ENCODE peak calls at places on chromosome 15, in four cellular contexts. E, X, P and S are unnamed samples.

GRCh38 chr15:52481915-52482314 is 46.8 kb downstream of the MYO5A start:
- DNase-seq in P (peak; percentile 76), X (peak; percentile 73), E (peak; percentile 67), S (peak; percentile 63)

GRCh38 chr15:53513431-53513830 is 246.0 kb downstream of the WDR72 start:
- DNase-seq in E (no peak), P (no peak), X (no peak), S (no peak)

GRCh38 chr15:98648654-98649537 is 557 bp downstream of the IGF1R start:
- DNase-seq in E (no peak), X (peak; percentile 68), P (peak; percentile 43), S (peak; percentile 58)

GRCh38 chr15:38690737-38691332 is 126.2 kb upstream of the RASGRP1 start:
- DNase-seq in P (peak; percentile 80), X (peak; percentile 80), E (peak; percentile 41), S (peak; percentile 80)

GRCh38 chr15:52866698-52867097 is 76.6 kb upstream of the ONECUT1 start:
- DNase-seq in X (no peak), E (no peak), P (no peak), S (no peak)

GRCh38 chr15:81161851-81162250 is 27.8 kb downstream of the CFAP161 start:
- DNase-seq in X (no peak), E (no peak), P (no peak), S (no peak)

GRCh38 chr15:67843571-67844387 is 3.9 kb upstream of the RNU6-1 start:
- DNase-seq in P (peak; percentile 27), E (no peak), X (peak; percentile 78), S (no peak)

GRCh38 chr15:96553931-96554330 is 223.4 kb downstream of the NR2F2 start:
- DNase-seq in E (no peak), P (no peak), X (no peak), S (peak; percentile 50)

GRCh38 chr15:80712956-80713355 is 17.8 kb downstream of the ABHD17C start:
- DNase-seq in X (no peak), E (no peak), P (no peak), S (no peak)

GRCh38 chr15:62462721-62463120 is 297.6 kb upstream of the C2CD4B start:
- DNase-seq in E (peak; percentile 48), X (no peak), P (no peak), S (no peak)

GRCh38 chr15:26888761-26889160 is 21.9 kb downstream of the GABRA5 start:
- DNase-seq in E (no peak), P (no peak), X (no peak), S (peak; percentile 4)

GRCh38 chr15:76503121-76503520 is 166.5 kb downstream of the ISL2 start:
- DNase-seq in X (no peak), P (no peak), E (no peak), S (peak; percentile 25)

GRCh38 chr15:68587769-68588385 is 9.1 kb downstream of the CORO2B start:
- DNase-seq in P (no peak), E (no peak), X (no peak), S (no peak)

GRCh38 chr15:40283615-40284306 is 897 bp upstream of the ANKRD63 start:
- DNase-seq in E (no peak), P (no peak), X (no peak), S (no peak)

GRCh38 chr15:40280260-40281056 is 2.4 kb downstream of the ANKRD63 start:
- DNase-seq in P (no peak), E (no peak), X (no peak), S (no peak)

GRCh38 chr15:40281057-40281850 is 1.6 kb downstream of the ANKRD63 start:
- DNase-seq in E (no peak), X (no peak), P (no peak), S (no peak)

GRCh38 chr15:40282870-40283614 is at the start of gene ANKRD63:
- DNase-seq in X (no peak), P (no peak), E (no peak), S (no peak)

DNA sequence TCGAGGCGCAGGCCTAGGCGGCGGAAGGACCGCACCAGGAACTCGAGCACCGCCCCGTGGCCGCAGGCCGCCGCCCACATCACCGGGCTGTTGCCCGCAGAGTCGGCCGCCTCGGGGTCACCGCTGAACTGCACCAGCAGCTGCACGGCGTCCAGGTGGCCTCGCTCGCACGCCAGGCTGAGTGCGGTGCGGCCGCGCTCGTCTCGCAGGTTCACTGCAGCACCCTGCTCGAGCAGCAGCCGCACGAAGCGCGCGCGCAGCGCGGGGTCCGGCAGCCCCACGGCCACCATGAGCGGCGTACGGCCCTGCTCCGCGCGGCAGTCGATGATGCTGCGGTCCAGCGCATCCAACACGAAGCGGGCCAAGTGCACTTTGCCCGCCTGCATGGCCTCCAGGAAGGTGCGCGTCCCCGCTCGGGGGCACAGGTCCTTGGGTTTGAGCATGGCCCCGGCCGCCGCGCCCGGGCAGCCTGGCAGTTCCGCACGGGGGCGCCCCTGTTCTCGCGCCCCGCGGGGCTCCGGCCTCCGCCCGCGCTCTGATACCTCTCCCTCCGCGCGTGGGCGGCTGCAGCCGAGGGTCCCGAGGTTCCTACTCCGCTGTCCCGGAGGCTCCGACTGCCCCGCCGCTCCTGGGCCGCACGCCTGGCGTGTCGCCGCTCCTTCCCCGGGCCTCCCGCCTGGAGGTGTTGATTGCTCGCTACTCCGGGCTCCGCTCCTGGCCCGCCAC is 557 bp downstream of the ANKRD63 start:
- DNase-seq in E (no peak), P (no peak), X (no peak), S (peak; percentile 43)
- TF ChIP-seq CTCF in E (peak; percentile 19), P (no peak), X (no peak), S (no peak)

GRCh38 chr15:90002428-90002844 is 1.3 kb downstream of the ZNF710 start:
- DNase-seq in P (peak; percentile 44), E (peak; percentile 56), X (peak; percentile 47), S (peak; percentile 58)
- H3K4me3 ChIP-seq in P (peak overlapping the region; percentile 75), E (peak overlapping the region; percentile 76), X (peak overlapping the region; percentile 56), S (peak overlapping the region; percentile 73)

GRCh38 chr15:65927545-65927944 is 58.3 kb downstream of the RAB11A start:
- DNase-seq in X (no peak), E (no peak), P (no peak), S (peak; percentile 17)
- TF ChIP-seq CTCF in X (peak; percentile 29), E (peak; percentile 19), P (peak; percentile 36), S (peak; percentile 41)

DNA sequence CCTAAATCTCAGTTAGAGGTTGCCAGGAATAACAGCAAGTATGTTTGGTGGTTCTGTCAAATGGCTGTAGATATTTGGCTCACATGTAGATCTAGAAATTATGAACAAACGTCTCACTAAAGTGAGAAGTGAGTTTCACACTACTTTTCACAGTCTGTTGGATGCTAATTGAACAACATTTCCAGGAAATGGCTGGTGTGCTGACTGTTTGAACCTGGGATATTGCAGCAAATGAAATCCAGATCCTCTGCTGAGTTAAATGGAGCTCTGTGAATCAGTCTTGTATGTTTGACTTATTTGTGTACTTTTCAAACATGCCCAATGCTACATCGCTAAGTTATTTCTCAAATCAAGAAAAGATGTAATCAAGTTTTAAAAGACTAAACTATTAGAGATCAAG is 21.3 kb upstream of the RSL24D1 start:
- DNase-seq in X (no peak), E (peak; percentile 30), P (no peak), S (no peak)
- H3K4me3 ChIP-seq in X (no peak overlapping the region), E (no peak overlapping the region), P (no peak overlapping the region), S (no peak overlapping the region)

GRCh38 chr15:101540480-101541239 is 51.2 kb upstream of the PCSK6 start:
- DNase-seq in P (no peak), E (no peak), X (no peak), S (no peak)
- TF ChIP-seq CTCF in P (no peak), E (no peak), X (peak; percentile 27), S (no peak)

GRCh38 chr15:44727462-44728231 is 8.7 kb upstream of the TRIM69 start:
- DNase-seq in E (no peak), P (no peak), X (no peak), S (peak; percentile 77)
- H3K4me3 ChIP-seq in E (no peak overlapping the region), P (no peak overlapping the region), X (no peak overlapping the region), S (no peak overlapping the region)

DNA sequence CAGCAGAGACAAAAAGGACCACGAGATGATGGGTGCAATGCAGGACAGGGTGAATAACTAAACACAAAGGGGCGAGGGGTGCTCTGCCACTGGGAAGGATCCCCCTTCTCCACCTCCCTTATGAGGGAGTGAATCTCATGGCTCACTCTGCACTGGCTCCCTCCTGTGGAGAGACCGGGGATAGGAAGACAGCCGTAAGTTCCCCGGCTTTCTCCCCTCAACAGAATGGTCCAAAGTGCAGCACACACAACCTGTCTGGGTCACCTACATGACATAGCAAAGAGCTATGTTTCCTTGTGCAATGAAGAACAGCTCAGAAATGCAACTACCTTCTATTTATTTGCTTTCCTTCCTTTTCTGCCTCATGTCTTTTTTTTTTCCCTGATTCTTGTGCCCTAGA is 7.8 kb upstream of the ACSBG1 start:
- DNase-seq in X (no peak), P (no peak), E (no peak), S (peak; percentile 17)
- TF ChIP-seq CTCF in X (peak; percentile 56), P (peak; percentile 49), E (peak; percentile 48), S (peak; percentile 38)

GRCh38 chr15:58095415-58095814 is 29.9 kb upstream of the ALDH1A2 start:
- DNase-seq in X (no peak), E (no peak), P (no peak), S (no peak)

GRCh38 chr15:58096529-58097084 is 31.1 kb upstream of the ALDH1A2 start:
- DNase-seq in E (no peak), X (no peak), P (no peak), S (no peak)
- H3K4me3 ChIP-seq in E (no peak overlapping the region), X (no peak overlapping the region), P (no peak overlapping the region), S (no peak overlapping the region)